ENCODE peak calls at places on chromosomes 4 and X, in nine cellular contexts. A, C, X, T, M, S, Q, D and O are unnamed samples.

GRCh38 chr4:18568600-18568999 is 547.0 kb upstream of the LCORL start:
- DNase-seq in A (no peak), C (no peak), X (peak; percentile 1), T (no peak), M (no peak), S (peak; percentile 28), Q (no peak), D (no peak), O (no peak)

GRCh38 chrX:22365460-22365859 is 92.7 kb downstream of the CBLL2 start:
- DNase-seq in A (peak; percentile 62), C (no peak), X (peak; percentile 94), T (no peak), M (no peak), S (no peak), Q (no peak), D (no peak), O (no peak)

GRCh38 chrX:151004085-151004484 is 20.9 kb downstream of the HMGB3 start:
- DNase-seq in A (no peak), C (no peak), X (peak; percentile 10), T (no peak), M (no peak), S (no peak), Q (no peak), D (no peak), O (no peak)

GRCh38 chr4:164177753-164178152 is 576.2 kb upstream of the SMIM31 start:
- DNase-seq in A (no peak), C (no peak), X (no peak), T (no peak), M (no peak), S (no peak), Q (no peak), D (no peak), O (no peak)

GRCh38 chrX:79366888-79367749 is at the start of gene ITM2A:
- DNase-seq in A (no peak), C (peak; percentile 54), X (peak; percentile 5), T (peak; percentile 65), M (peak; percentile 29), S (peak; percentile 35), Q (peak; percentile 62), D (peak; percentile 52), O (peak; percentile 69)

GRCh38 chr4:80058740-80059139 is 14.3 kb downstream of the ANTXR2 start:
- DNase-seq in A (no peak), C (no peak), X (no peak), T (no peak), M (no peak), S (no peak), Q (peak; percentile 55), D (peak; percentile 45), O (peak; percentile 28)

GRCh38 chr4:125283702-125284279 is 31.0 kb upstream of the FAT4 start:
- DNase-seq in A (no peak), C (no peak), X (peak; percentile 53), T (no peak), M (no peak), S (peak; percentile 8), Q (no peak), D (no peak), O (no peak)

GRCh38 chrX:71515039-71515398 is 17.9 kb upstream of the OGT start:
- DNase-seq in A (peak; percentile 9), C (no peak), X (peak; percentile 43), T (no peak), M (peak; percentile 46), S (no peak), Q (no peak), D (no peak), O (no peak)

GRCh38 chr4:78863991-78864390 is 75.2 kb downstream of the PAQR3 start:
- DNase-seq in A (no peak), C (no peak), X (no peak), T (no peak), M (no peak), S (no peak), Q (no peak), D (no peak), O (no peak)